ENCODE peak calls at places on chromosomes 5 and 9, in five cellular contexts. B, T, Q, Y and W are unnamed samples.
A peak's percentile ranks its signal among the peaks of the same experiment; 100 is the strongest.

GRCh38 chr5:72770266-72770665 is 46.2 kb upstream of the TNPO1 start:
- DNase-seq in B (no peak), T (no peak), Q (no peak), Y (no peak), W (no peak)

GRCh38 chr9:21549251-21549765 is 67.2 kb upstream of the IFNE start:
- DNase-seq in B (no peak), T (peak; percentile 22), Q (peak; percentile 97), Y (no peak), W (no peak)

GRCh38 chr9:130183133-130183762 is 11.0 kb downstream of the NCS1 start:
- DNase-seq in B (no peak), T (peak; percentile 57), Q (peak; percentile 71), Y (no peak), W (no peak)

GRCh38 chr5:134440185-134440755 is 28.6 kb upstream of the CDKN2AIPNL start:
- DNase-seq in B (no peak), T (no peak), Q (no peak), Y (no peak), W (no peak)

GRCh38 chr5:75046366-75047142 is 5.8 kb downstream of the GCNT4 start:
- DNase-seq in B (no peak), T (no peak), Q (no peak), Y (no peak), W (no peak)

GRCh38 chr5:6427689-6428088 is 21.0 kb upstream of the UBE2QL1 start:
- DNase-seq in B (no peak), T (no peak), Q (no peak), Y (no peak), W (no peak)

GRCh38 chr5:116035123-116035522 is 2.9 kb downstream of the ARL14EPL start:
- DNase-seq in B (no peak), T (no peak), Q (no peak), Y (no peak), W (no peak)

GRCh38 chr5:35461530-35461929 is 156.1 kb upstream of the SPEF2 start:
- DNase-seq in B (no peak), T (no peak), Q (peak; percentile 0), Y (no peak), W (no peak)

GRCh38 chr9:110427497-110428104 is 89.9 kb upstream of the TXNDC8 start:
- DNase-seq in B (peak; percentile 35), T (peak; percentile 63), Q (peak; percentile 28), Y (peak; percentile 42), W (peak; percentile 67)

GRCh38 chr5:119022773-119023172 is 34.4 kb upstream of the DTWD2 start:
- DNase-seq in B (no peak), T (no peak), Q (no peak), Y (no peak), W (no peak)

GRCh38 chr5:139646912-139647391 is 1.2 kb upstream of the CXXC5 start:
- DNase-seq in B (no peak), T (peak; percentile 47), Q (no peak), Y (no peak), W (no peak)

GRCh38 chr5:149170292-149170691 is 29.0 kb downstream of the ABLIM3 start:
- DNase-seq in B (no peak), T (no peak), Q (peak; percentile 38), Y (no peak), W (no peak)

GRCh38 chr9:86639899-86640379 is 285.7 kb upstream of the TUT7 start:
- DNase-seq in B (no peak), T (peak; percentile 32), Q (no peak), Y (no peak), W (no peak)

GRCh38 chr9:131406567-131407436 is 12.9 kb downstream of the PRRC2B start:
- DNase-seq in B (no peak), T (no peak), Q (no peak), Y (no peak), W (no peak)
- H3K4me3 ChIP-seq in B (peak overlapping the region; percentile 9), T (no peak overlapping the region), Q (peak overlapping the region; percentile 3), Y (no peak overlapping the region), W (no peak overlapping the region)

DNA sequence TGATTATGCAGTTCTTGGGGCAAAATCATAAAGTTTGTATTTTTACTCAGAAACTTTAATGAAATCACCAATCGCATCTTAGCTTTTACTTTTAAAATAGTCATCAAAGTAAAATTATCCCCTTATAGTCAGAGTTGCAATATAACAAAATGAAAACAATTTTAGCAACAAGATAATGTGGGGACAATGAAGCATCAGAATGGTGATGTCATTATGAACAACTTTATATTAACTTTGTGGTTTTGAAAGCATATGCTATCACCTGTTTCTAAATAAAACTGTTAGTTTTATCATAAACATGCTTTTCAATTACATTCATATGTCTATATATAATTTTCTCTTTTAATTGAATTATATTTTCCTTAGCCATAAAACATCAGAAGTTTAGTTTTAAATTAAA is 856.8 kb downstream of the CDH9 start:
- DNase-seq in B (no peak), T (no peak), Q (no peak), Y (no peak), W (no peak)
- H3K9me3 ChIP-seq in B (no peaks in the 10 kb centered on the region), T (no peaks in the 10 kb centered on the region), Q (peaks cover 2% of the 10 kb centered on the region), Y (peaks cover 4% of the 10 kb centered on the region), W (no peaks in the 10 kb centered on the region)

GRCh38 chr5:43664641-43665040 is 61.7 kb downstream of the NNT start:
- DNase-seq in B (no peak), T (no peak), Q (peak; percentile 22), Y (no peak), W (no peak)
- H3K4me3 ChIP-seq in B (no peak overlapping the region), T (no peak overlapping the region), Q (no peak overlapping the region), Y (no peak overlapping the region), W (no peak overlapping the region)

DNA sequence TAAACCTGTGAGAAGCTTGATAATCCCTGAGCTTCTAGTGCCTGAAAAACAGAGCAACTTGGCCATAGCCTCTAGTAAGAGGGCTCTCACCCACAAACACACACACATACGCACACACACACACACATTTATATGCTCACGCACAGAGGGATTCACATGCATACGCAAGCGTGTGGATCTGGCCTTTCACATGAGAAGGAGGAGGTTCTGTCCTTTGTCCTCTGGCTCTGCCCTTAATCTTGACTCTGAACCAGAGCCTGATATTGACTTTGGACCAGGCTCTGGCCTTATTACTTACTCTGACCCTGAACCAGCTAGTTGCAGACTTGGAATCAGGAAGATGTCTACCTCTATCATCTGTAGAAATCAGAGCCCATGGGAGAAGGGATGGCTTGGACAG is 10.0 kb upstream of the P4HA2 start:
- DNase-seq in B (no peak), T (no peak), Q (no peak), Y (no peak), W (no peak)
- H3K9me3 ChIP-seq in B (no peaks in the 10 kb centered on the region), T (no peaks in the 10 kb centered on the region), Q (no peaks in the 10 kb centered on the region), Y (no peaks in the 10 kb centered on the region), W (no peaks in the 10 kb centered on the region)

GRCh38 chr9:77751341-77752091 is 103.4 kb upstream of the GNA14 start:
- DNase-seq in B (no peak), T (no peak), Q (peak; percentile 81), Y (peak; percentile 12), W (peak; percentile 68)
- H3K4me3 ChIP-seq in B (no peak overlapping the region), T (no peak overlapping the region), Q (no peak overlapping the region), Y (no peak overlapping the region), W (no peak overlapping the region)

GRCh38 chr5:12662545-12663314 is 758.5 kb upstream of the CTNND2 start:
- DNase-seq in B (no peak), T (no peak), Q (no peak), Y (no peak), W (no peak)

GRCh38 chr5:12658871-12659446 is 754.7 kb upstream of the CTNND2 start:
- DNase-seq in B (no peak), T (no peak), Q (no peak), Y (no peak), W (no peak)

GRCh38 chr5:12655675-12656074 is 751.4 kb upstream of the CTNND2 start:
- DNase-seq in B (no peak), T (no peak), Q (no peak), Y (no peak), W (no peak)

GRCh38 chr5:12661617-12662370 is 757.5 kb upstream of the CTNND2 start:
- DNase-seq in B (no peak), T (no peak), Q (no peak), Y (no peak), W (no peak)

DNA sequence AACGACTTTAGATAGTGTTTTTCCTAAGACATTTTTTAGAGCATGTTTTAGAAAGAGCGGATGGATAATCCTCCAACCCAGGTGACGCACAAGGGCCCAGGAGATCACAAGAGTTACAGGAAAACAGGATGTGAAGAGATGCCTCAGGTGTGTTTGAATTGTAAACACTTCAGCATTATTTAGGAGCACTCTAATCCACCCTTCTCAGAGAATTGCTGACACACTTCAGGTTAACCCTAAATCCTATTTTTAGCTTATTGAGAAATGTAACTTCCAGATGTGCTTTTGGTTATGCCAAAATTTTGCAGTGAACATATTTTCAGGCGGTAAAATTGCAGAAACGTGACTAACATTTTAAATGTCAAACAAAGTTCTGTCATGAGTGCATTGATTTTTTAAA is 755.4 kb upstream of the CTNND2 start:
- DNase-seq in B (no peak), T (no peak), Q (no peak), Y (no peak), W (no peak)
- H3K9me3 ChIP-seq in B (peaks cover 29% of the 10 kb centered on the region), T (no peaks in the 10 kb centered on the region), Q (peaks cover 7% of the 10 kb centered on the region), Y (peaks cover 7% of the 10 kb centered on the region), W (no peaks in the 10 kb centered on the region)

DNA sequence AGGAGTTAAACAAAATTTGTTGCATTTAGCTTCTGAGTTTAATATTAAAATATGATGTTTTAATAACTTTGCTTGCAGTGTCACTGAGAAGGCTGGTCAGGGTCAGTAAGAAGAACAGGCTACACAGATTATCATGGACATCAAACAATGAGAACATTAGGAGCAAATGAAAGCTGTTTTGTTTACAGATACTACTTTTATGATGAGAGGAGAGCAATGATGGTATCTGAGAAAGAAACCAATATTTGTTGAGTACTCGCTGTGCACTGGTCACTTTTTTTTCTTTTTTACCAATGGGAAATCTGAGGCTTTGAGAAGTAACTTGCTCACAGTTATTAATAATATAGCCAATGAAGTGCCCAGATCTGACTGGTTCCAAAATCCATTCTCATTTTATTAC is 109.6 kb downstream of the INVS start:
- DNase-seq in B (no peak), T (no peak), Q (no peak), Y (no peak), W (no peak)
- H3K4me3 ChIP-seq in B (no peak overlapping the region), T (no peak overlapping the region), Q (no peak overlapping the region), Y (no peak overlapping the region), W (no peak overlapping the region)

DNA sequence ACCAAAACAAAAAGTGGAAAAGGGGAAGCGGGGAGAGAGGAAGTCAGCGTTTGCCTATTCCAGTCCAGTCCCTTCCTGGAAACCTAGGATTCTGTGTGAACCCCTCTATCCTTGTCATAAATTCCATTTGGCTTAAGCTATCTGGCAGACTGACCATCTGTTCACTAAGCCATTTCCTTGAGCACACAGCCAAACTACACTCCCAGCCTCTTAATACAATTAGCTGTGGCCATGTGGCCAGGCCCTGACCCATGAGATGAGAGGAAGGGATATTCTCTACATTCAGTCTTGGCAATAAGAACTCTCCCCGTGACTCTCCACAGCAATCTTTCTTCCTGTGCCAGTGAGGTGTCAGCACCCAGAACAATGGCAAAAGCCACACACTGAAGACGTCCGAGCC is 424.8 kb downstream of the TLE1 start:
- DNase-seq in B (no peak), T (no peak), Q (peak; percentile 73), Y (no peak), W (no peak)
- H3K9me3 ChIP-seq in B (peaks cover 9% of the 10 kb centered on the region), T (no peaks in the 10 kb centered on the region), Q (peaks cover 2% of the 10 kb centered on the region), Y (no peaks in the 10 kb centered on the region), W (no peaks in the 10 kb centered on the region)

GRCh38 chr5:173283318-173284288 is 44.6 kb downstream of the STC2 start:
- DNase-seq in B (peak; percentile 84), T (peak; percentile 90), Q (peak; percentile 49), Y (peak; percentile 72), W (peak; percentile 46)
- H3K4me3 ChIP-seq in B (peak overlapping the region; percentile 38), T (no peak overlapping the region), Q (peak overlapping the region; percentile 14), Y (peak overlapping the region; percentile 19), W (no peak overlapping the region)